ENCODE peak calls at places on chromosomes 12 and 14, in four cellular contexts. K is HL-60, E is K562, P is GM12878. F is an unnamed sample.

GRCh38 chr14:68230941-68231717 is 411.6 kb downstream of the RAD51B start:
- DNase-seq in K (no peak), E (no peak), P (no peak), F (no peak)

GRCh38 chr14:95334044-95334443 is 14.3 kb upstream of the CLMN start:
- DNase-seq in K (no peak), E (peak), P (no peak), F (no peak)

GRCh38 chr12:122841544-122842321 is 6.5 kb downstream of the HIP1R start:
- DNase-seq in K (no peak), E (no peak), P (no peak), F (no peak)

GRCh38 chr14:55927059-55927458 is 191.2 kb upstream of the PELI2 start:
- DNase-seq in K (no peak), E (no peak), P (no peak), F (no peak)

GRCh38 chr12:57182918-57183575 is 33.5 kb upstream of the NXPH4 start:
- DNase-seq in K (peak), E (peak), P (peak), F (peak)

GRCh38 chr12:52601671-52602070 is 408 bp upstream of the KRT72 start:
- DNase-seq in K (no peak), E (no peak), P (no peak), F (no peak)

GRCh38 chr14:93969082-93969828 is 7.1 kb downstream of the ASB2 start:
- DNase-seq in K (no peak), E (no peak), P (no peak), F (no peak)

GRCh38 chr12:62866451-62867082 is 68.4 kb downstream of the PPM1H start:
- DNase-seq in K (no peak), E (no peak), P (no peak), F (no peak)

GRCh38 chr12:20206410-20206809 is 161.9 kb upstream of the PDE3A start:
- DNase-seq in K (no peak), E (no peak), P (no peak), F (no peak)

GRCh38 chr12:12503384-12504078 is 59.1 kb downstream of the DUSP16 start:
- DNase-seq in K (no peak), E (no peak), P (no peak), F (no peak)

GRCh38 chr12:125983094-125983783 is 918.0 kb downstream of the AACS start:
- DNase-seq in K (no peak), E (peak), P (no peak), F (no peak)

GRCh38 chr14:68947802-68948201 is 31.3 kb downstream of the ACTN1 start:
- DNase-seq in K (peak), E (no peak), P (no peak), F (no peak)

GRCh38 chr12:121278450-121279375 is 17.8 kb downstream of the CAMKK2 start:
- DNase-seq in K (peak), E (peak), P (no peak), F (no peak)

GRCh38 chr12:116735951-116736599 is 1.8 kb downstream of the SPRING1 start:
- DNase-seq in K (no peak), E (no peak), P (no peak), F (no peak)

GRCh38 chr12:14896477-14897184 is 11.0 kb upstream of the MGP start:
- DNase-seq in K (peak), E (no peak), P (no peak), F (no peak)

GRCh38 chr14:105138551-105139111 is 29.9 kb downstream of the JAG2 start:
- DNase-seq in K (no peak), E (no peak), P (no peak), F (no peak)

GRCh38 chr12:78759387-78759786 is 105.2 kb upstream of the SYT1 start:
- DNase-seq in K (no peak), E (no peak), P (no peak), F (no peak)

GRCh38 chr12:79690156-79690605 is 583 bp downstream of the PAWR start:
- DNase-seq in K (no peak), E (no peak), P (no peak), F (no peak)

GRCh38 chr12:107092669-107093546 is 441 bp downstream of the CRY1 start:
- DNase-seq in K (no peak), E (no peak), P (no peak), F (no peak)

GRCh38 chr12:48351022-48351708 is 446 bp upstream of the ZNF641 start:
- DNase-seq in K (peak), E (no peak), P (no peak), F (no peak)

GRCh38 chr12:11949738-11950403 is 120.9 kb upstream of the BCL2L14 start:
- DNase-seq in K (no peak), E (no peak), P (no peak), F (no peak)

GRCh38 chr14:71693373-71693772 is 238.9 kb upstream of the RGS6 start:
- DNase-seq in K (no peak), E (no peak), P (no peak), F (no peak)

GRCh38 chr12:57852620-57853509 is 6.3 kb upstream of the CTDSP2 start:
- DNase-seq in K (no peak), E (no peak), P (no peak), F (no peak)

GRCh38 chr12:99277988-99278387 is 369.6 kb upstream of the GARIN6 start:
- DNase-seq in K (no peak), E (no peak), P (no peak), F (no peak)

GRCh38 chr14:71089974-71090373 is 182.7 kb downstream of the PCNX1 start:
- DNase-seq in K (no peak), E (no peak), P (no peak), F (no peak)

GRCh38 chr12:103841690-103842584 is 903 bp upstream of the NT5DC3 start:
- DNase-seq in K (no peak), E (peak), P (no peak), F (peak)

GRCh38 chr14:100048786-100049185 is 16.4 kb upstream of the EVL start:
- DNase-seq in K (no peak), E (no peak), P (no peak), F (no peak)

DNA sequence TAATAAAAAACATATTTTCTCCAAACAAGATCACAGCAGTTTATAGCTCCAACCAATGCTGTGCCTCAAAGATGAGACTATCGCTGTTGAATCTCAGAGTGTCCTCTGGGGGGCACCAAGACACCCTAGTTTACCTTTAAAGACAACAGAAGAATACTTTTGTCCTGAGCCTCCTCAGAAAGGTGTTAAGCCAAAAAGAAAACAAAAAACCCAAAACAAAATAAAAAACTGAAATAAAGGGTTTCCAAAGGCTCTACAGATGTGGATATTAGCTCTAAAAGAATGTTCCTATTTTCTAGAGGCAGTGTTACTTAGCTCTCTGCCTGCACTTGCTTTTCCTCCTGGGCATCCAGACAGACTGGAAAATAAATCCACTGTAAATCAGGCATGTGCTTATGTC is 86.9 kb upstream of the TTC7B start:
- DNase-seq in K (peak), E (peak), P (peak), F (peak)
- TF ChIP-seq SPI1 in K (no peak), E (no peak), P (no peak), F (no peak)

GRCh38 chr12:105588126-105588525 is 257.6 kb downstream of the C12orf75 start:
- DNase-seq in K (no peak), E (no peak), P (no peak), F (no peak)
- TF ChIP-seq SPI1 in K (no peak), E (no peak), P (no peak), F (no peak)

GRCh38 chr12:132966676-132967415 is 10.7 kb upstream of the ZNF605 start:
- DNase-seq in K (no peak), E (no peak), P (no peak), F (no peak)
- TF ChIP-seq SPI1 in K (no peak), E (no peak), P (no peak), F (no peak)

GRCh38 chr14:52267501-52268190 is at the start of gene PTGDR:
- DNase-seq in K (no peak), E (no peak), P (no peak), F (no peak)
- TF ChIP-seq SPI1 in K (no peak), E (no peak), P (no peak), F (no peak)

DNA sequence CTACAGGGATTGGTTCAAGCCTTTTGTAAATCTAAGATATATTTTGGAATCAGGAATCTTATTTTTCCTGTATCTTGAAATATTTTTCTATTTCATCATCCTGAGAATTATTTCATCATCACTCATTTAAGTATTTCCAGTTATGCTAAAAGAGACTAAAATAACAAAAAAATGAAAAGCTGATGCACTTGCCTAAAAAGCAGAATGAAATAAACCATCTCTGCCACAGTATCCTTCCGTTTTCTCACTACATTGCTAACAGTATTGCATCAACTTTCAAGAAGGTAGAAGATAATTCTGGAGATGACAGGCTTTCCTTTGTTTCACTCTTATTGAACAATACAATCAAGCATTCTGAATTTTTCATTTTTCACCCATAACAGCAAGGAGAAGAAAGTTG is 31.1 kb upstream of the EIF5 start:
- DNase-seq in K (no peak), E (no peak), P (no peak), F (no peak)
- TF ChIP-seq SPI1 in K (no peak), E (no peak), P (no peak), F (no peak)

F was measured in GM12891.